ENCODE peak calls at places on chromosomes 3 and 15, in four cellular contexts. One of them, this sample, is unnamed.

GRCh38 chr15:31457161-31457560 is 130.5 kb downstream of the KLF13 start:
- DNase-seq in AG09309: no peak
- DNase-seq in AG10803: peak
- DNase-seq in transverse colon: no peak
- DNase-seq in this sample: no peak

GRCh38 chr3:17632401-17633100 is 109.9 kb downstream of the TBC1D5 start:
- DNase-seq in AG09309: no peak
- DNase-seq in AG10803: peak
- DNase-seq in transverse colon: no peak
- DNase-seq in this sample: no peak

GRCh38 chr3:145820175-145820574 is 340.8 kb downstream of the PLOD2 start:
- DNase-seq in AG09309: no peak
- DNase-seq in transverse colon: no peak
- DNase-seq in AG10803: no peak
- DNase-seq in this sample: no peak

GRCh38 chr15:92444631-92445030 is 51.0 kb downstream of the ST8SIA2 start:
- DNase-seq in transverse colon: no peak
- DNase-seq in AG10803: no peak
- DNase-seq in AG09309: no peak
- DNase-seq in this sample: no peak

GRCh38 chr3:179108091-179108490 is 36.5 kb upstream of the ZMAT3 start:
- DNase-seq in transverse colon: no peak
- DNase-seq in AG09309: peak
- DNase-seq in AG10803: peak
- DNase-seq in this sample: no peak

GRCh38 chr3:80606073-80606472 is 838.3 kb upstream of the ROBO1 start:
- DNase-seq in AG09309: no peak
- DNase-seq in transverse colon: no peak
- DNase-seq in AG10803: no peak
- DNase-seq in this sample: no peak

GRCh38 chr3:55746808-55747413 is 259.8 kb upstream of the WNT5A start:
- DNase-seq in AG09309: no peak
- DNase-seq in AG10803: peak
- DNase-seq in transverse colon: no peak
- DNase-seq in this sample: no peak

GRCh38 chr3:81968628-81969027 is 207.2 kb upstream of the GBE1 start:
- DNase-seq in AG09309: no peak
- DNase-seq in AG10803: peak
- DNase-seq in transverse colon: no peak
- DNase-seq in this sample: no peak

GRCh38 chr3:114711321-114711891 is 417.6 kb downstream of the TIGIT start:
- DNase-seq in AG09309: no peak
- DNase-seq in transverse colon: no peak
- DNase-seq in AG10803: no peak
- DNase-seq in this sample: no peak

GRCh38 chr15:75666823-75667501 is 19.2 kb downstream of the SNX33 start:
- DNase-seq in transverse colon: peak
- DNase-seq in AG10803: peak
- DNase-seq in AG09309: peak
- DNase-seq in this sample: peak

GRCh38 chr3:11475324-11475723 is 168.4 kb downstream of the VGLL4 start:
- DNase-seq in transverse colon: no peak
- DNase-seq in AG09309: no peak
- DNase-seq in AG10803: no peak
- DNase-seq in this sample: no peak

GRCh38 chr3:107271787-107272387 is 105.4 kb upstream of the CCDC54 start:
- DNase-seq in transverse colon: no peak
- DNase-seq in AG09309: peak
- DNase-seq in AG10803: peak
- DNase-seq in this sample: no peak

GRCh38 chr15:66939451-66940023 is 125.9 kb upstream of the SMAD3 start:
- DNase-seq in AG09309: no peak
- DNase-seq in transverse colon: no peak
- DNase-seq in AG10803: no peak
- DNase-seq in this sample: no peak

GRCh38 chr15:50797926-50798325 is 32.4 kb upstream of the SPPL2A start:
- DNase-seq in AG10803: no peak
- DNase-seq in transverse colon: no peak
- DNase-seq in AG09309: no peak
- DNase-seq in this sample: no peak

GRCh38 chr3:197501879-197502620 is 53.7 kb downstream of the BDH1 start:
- DNase-seq in AG10803: peak
- DNase-seq in AG09309: no peak
- DNase-seq in transverse colon: peak
- DNase-seq in this sample: no peak

GRCh38 chr15:59222106-59222505 is 15.5 kb downstream of the LDHAL6B start:
- DNase-seq in AG10803: peak
- DNase-seq in AG09309: peak
- DNase-seq in transverse colon: no peak
- DNase-seq in this sample: peak

GRCh38 chr3:184574552-184575430 is 13.2 kb downstream of the EPHB3 start:
- DNase-seq in transverse colon: no peak
- DNase-seq in AG09309: no peak
- DNase-seq in AG10803: no peak
- DNase-seq in this sample: no peak

GRCh38 chr3:142276780-142277179 is 51.4 kb upstream of the GK5 start:
- DNase-seq in AG10803: peak
- DNase-seq in transverse colon: no peak
- DNase-seq in AG09309: peak
- DNase-seq in this sample: no peak

GRCh38 chr3:134852893-134853351 is 57.9 kb downstream of the EPHB1 start:
- DNase-seq in AG09309: no peak
- DNase-seq in transverse colon: peak
- DNase-seq in AG10803: no peak
- DNase-seq in this sample: no peak

GRCh38 chr15:20348900-20349773 is 192.5 kb downstream of the GOLGA6L6 start:
- DNase-seq in transverse colon: no peak
- DNase-seq in AG09309: no peak
- DNase-seq in AG10803: no peak
- DNase-seq in this sample: no peak

GRCh38 chr3:39388741-39389248 is 5.6 kb downstream of the SLC25A38 start:
- DNase-seq in AG09309: no peak
- DNase-seq in AG10803: no peak
- DNase-seq in transverse colon: no peak
- DNase-seq in this sample: no peak

GRCh38 chr3:196525141-196525540 is 10.0 kb upstream of the SMCO1 start:
- DNase-seq in AG10803: no peak
- DNase-seq in transverse colon: no peak
- DNase-seq in AG09309: no peak
- DNase-seq in this sample: no peak

GRCh38 chr15:68055224-68055705 is 1.1 kb downstream of the PIAS1 start:
- DNase-seq in transverse colon: peak
- DNase-seq in AG10803: peak
- DNase-seq in AG09309: peak
- DNase-seq in this sample: no peak

GRCh38 chr15:48149858-48150257 is 28.2 kb downstream of the MYEF2 start:
- DNase-seq in AG09309: no peak
- DNase-seq in AG10803: peak
- DNase-seq in transverse colon: no peak
- DNase-seq in this sample: no peak

GRCh38 chr15:66625974-66626373 is 60.2 kb upstream of the LCTL start:
- DNase-seq in transverse colon: no peak
- DNase-seq in AG10803: no peak
- DNase-seq in AG09309: no peak
- DNase-seq in this sample: no peak

GRCh38 chr3:56725175-56725574 is 42.1 kb upstream of the TASOR start:
- DNase-seq in AG09309: no peak
- DNase-seq in AG10803: no peak
- DNase-seq in transverse colon: peak
- DNase-seq in this sample: no peak

GRCh38 chr15:25134546-25134945 is 179.8 kb downstream of the SNRPN start:
- DNase-seq in AG09309: no peak
- DNase-seq in transverse colon: no peak
- DNase-seq in AG10803: peak
- DNase-seq in this sample: no peak

GRCh38 chr3:184757010-184757651 is 45.3 kb upstream of the MAGEF1 start:
- DNase-seq in transverse colon: peak
- DNase-seq in AG09309: peak
- DNase-seq in AG10803: peak
- DNase-seq in this sample: no peak

GRCh38 chr3:167372138-167372537 is 8.0 kb downstream of the ZBBX start:
- DNase-seq in AG09309: no peak
- DNase-seq in transverse colon: no peak
- DNase-seq in AG10803: no peak
- DNase-seq in this sample: no peak

GRCh38 chr3:29171583-29171990 is 109.3 kb upstream of the RBMS3 start:
- DNase-seq in transverse colon: no peak
- DNase-seq in AG10803: no peak
- DNase-seq in AG09309: no peak
- DNase-seq in this sample: no peak

GRCh38 chr3:140216249-140216648 is 281.3 kb downstream of the CLSTN2 start:
- DNase-seq in AG10803: peak
- DNase-seq in transverse colon: no peak
- DNase-seq in AG09309: no peak
- DNase-seq in this sample: no peak

GRCh38 chr3:64209866-64210609 is 15.2 kb downstream of the PRICKLE2 start:
- DNase-seq in transverse colon: peak
- DNase-seq in AG09309: no peak
- DNase-seq in AG10803: peak
- DNase-seq in this sample: no peak

GRCh38 chr15:89034305-89034704 is 54.0 kb upstream of the ABHD2 start:
- DNase-seq in AG09309: no peak
- DNase-seq in transverse colon: no peak
- DNase-seq in AG10803: peak
- DNase-seq in this sample: no peak
- H3K4me3 ChIP-seq in AG09309: no peak
- H3K4me3 ChIP-seq in transverse colon: no peak
- H3K4me3 ChIP-seq in AG10803: no peak
- H3K4me3 ChIP-seq in this sample: no peak

GRCh38 chr15:65519781-65520299 is 2.4 kb upstream of the DPP8 start:
- DNase-seq in transverse colon: no peak
- DNase-seq in AG10803: no peak
- DNase-seq in AG09309: no peak
- DNase-seq in this sample: no peak

GRCh38 chr15:65518633-65519285 is 1.3 kb upstream of the DPP8 start:
- DNase-seq in AG10803: no peak
- DNase-seq in transverse colon: no peak
- DNase-seq in AG09309: no peak
- DNase-seq in this sample: no peak

GRCh38 chr15:65516997-65517865 is at the start of gene DPP8:
- DNase-seq in transverse colon: peak
- DNase-seq in AG09309: peak
- DNase-seq in AG10803: peak
- DNase-seq in this sample: peak

GRCh38 chr15:65521355-65521754 is 3.9 kb upstream of the DPP8 start:
- DNase-seq in AG10803: no peak
- DNase-seq in transverse colon: no peak
- DNase-seq in AG09309: no peak
- DNase-seq in this sample: no peak

GRCh38 chr15:65517866-65518207 is 348 bp upstream of the DPP8 start:
- DNase-seq in transverse colon: no peak
- DNase-seq in AG09309: no peak
- DNase-seq in AG10803: no peak
- DNase-seq in this sample: no peak
- H3K4me3 ChIP-seq in transverse colon: peak
- H3K4me3 ChIP-seq in AG09309: no peak
- H3K4me3 ChIP-seq in AG10803: no peak
- H3K4me3 ChIP-seq in this sample: no peak

GRCh38 chr3:174156200-174156599 is 702.9 kb upstream of the NAALADL2 start:
- DNase-seq in AG09309: no peak
- DNase-seq in AG10803: no peak
- DNase-seq in transverse colon: no peak
- DNase-seq in this sample: no peak
- H3K4me3 ChIP-seq in AG09309: no peak
- H3K4me3 ChIP-seq in AG10803: no peak
- H3K4me3 ChIP-seq in transverse colon: no peak
- H3K4me3 ChIP-seq in this sample: no peak

DNA sequence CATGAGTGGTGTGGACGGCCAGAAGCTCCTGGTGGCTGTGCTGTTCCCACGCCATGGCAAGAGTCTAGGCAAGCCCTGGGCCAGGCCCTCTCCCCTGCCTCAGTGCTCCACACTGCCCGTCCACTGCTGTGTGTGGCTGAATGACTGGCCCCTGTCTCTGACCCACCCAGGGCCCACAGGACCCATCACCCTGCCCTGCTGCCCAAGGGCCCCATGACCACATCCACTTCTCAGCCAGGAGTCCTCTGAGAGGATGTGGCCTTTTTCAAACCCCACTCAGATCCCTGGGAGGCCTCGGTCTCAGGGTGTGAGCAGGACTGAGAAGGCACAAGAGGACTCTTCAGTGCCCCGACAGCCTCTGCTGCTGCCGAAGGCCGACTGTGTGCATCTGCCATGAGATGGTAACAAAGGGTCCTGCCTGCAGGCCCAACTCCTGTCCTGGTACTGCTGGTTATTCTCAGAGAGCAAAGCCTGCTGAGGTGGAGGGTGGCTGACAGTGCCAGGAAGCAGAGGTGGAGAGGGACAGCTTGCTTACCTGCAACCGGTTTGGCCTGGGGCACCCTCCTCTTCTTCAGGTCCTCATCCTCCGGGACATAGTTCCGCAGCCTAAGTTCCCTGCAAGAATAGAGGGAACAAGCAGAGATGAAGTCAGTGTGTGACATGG is 47.5 kb downstream of the PTH1R start:
- DNase-seq in AG10803: no peak
- DNase-seq in AG09309: no peak
- DNase-seq in transverse colon: peak
- DNase-seq in this sample: no peak
- H3K4me3 ChIP-seq in AG10803: no peak
- H3K4me3 ChIP-seq in AG09309: no peak
- H3K4me3 ChIP-seq in transverse colon: no peak
- H3K4me3 ChIP-seq in this sample: no peak